ENCODE peak calls at places on chromosomes 16 and 17, in nine cellular contexts. One of them, this sample, is unnamed. For H3K36me3, the result is how much of the 10 kb centered on the place peaks cover.

GRCh38 chr16:12025926-12026325 is 49.4 kb downstream of the SNX29 start:
- DNase-seq in IMR-90: no peak
- DNase-seq in CD8-positive, alpha-beta memory T cell: no peak
- DNase-seq in left ventricle myocardium inferior: no peak
- DNase-seq in naive thymus-derived CD4-positive, alpha-beta T cell: no peak
- DNase-seq in CD4-positive, alpha-beta memory T cell: no peak
- DNase-seq in OCI-LY7: no peak
- DNase-seq in adrenal gland: no peak
- DNase-seq in mesenchymal stem cell: no peak
- DNase-seq in this sample: no peak

GRCh38 chr16:88700636-88701482 is 5.3 kb downstream of the RNF166 start:
- DNase-seq in IMR-90: peak
- DNase-seq in CD8-positive, alpha-beta memory T cell: peak
- DNase-seq in left ventricle myocardium inferior: peak
- DNase-seq in naive thymus-derived CD4-positive, alpha-beta T cell: peak
- DNase-seq in CD4-positive, alpha-beta memory T cell: peak
- DNase-seq in OCI-LY7: peak
- DNase-seq in adrenal gland: peak
- DNase-seq in mesenchymal stem cell: peak
- DNase-seq in this sample: peak

GRCh38 chr17:12730931-12731521 is 58.3 kb upstream of the ARHGAP44 start:
- DNase-seq in IMR-90: peak
- DNase-seq in CD8-positive, alpha-beta memory T cell: no peak
- DNase-seq in left ventricle myocardium inferior: peak
- DNase-seq in naive thymus-derived CD4-positive, alpha-beta T cell: no peak
- DNase-seq in CD4-positive, alpha-beta memory T cell: no peak
- DNase-seq in OCI-LY7: no peak
- DNase-seq in adrenal gland: no peak
- DNase-seq in mesenchymal stem cell: peak
- DNase-seq in this sample: peak

GRCh38 chr17:7912927-7913524 is 3.1 kb downstream of the RNF227 start:
- DNase-seq in IMR-90: peak
- DNase-seq in CD8-positive, alpha-beta memory T cell: no peak
- DNase-seq in left ventricle myocardium inferior: no peak
- DNase-seq in naive thymus-derived CD4-positive, alpha-beta T cell: peak
- DNase-seq in CD4-positive, alpha-beta memory T cell: peak
- DNase-seq in OCI-LY7: peak
- DNase-seq in adrenal gland: no peak
- DNase-seq in mesenchymal stem cell: peak
- DNase-seq in this sample: peak

GRCh38 chr17:5644065-5644464 is 59.8 kb upstream of the NLRP1 start:
- DNase-seq in IMR-90: no peak
- DNase-seq in CD8-positive, alpha-beta memory T cell: no peak
- DNase-seq in left ventricle myocardium inferior: no peak
- DNase-seq in naive thymus-derived CD4-positive, alpha-beta T cell: no peak
- DNase-seq in CD4-positive, alpha-beta memory T cell: no peak
- DNase-seq in OCI-LY7: no peak
- DNase-seq in adrenal gland: no peak
- DNase-seq in mesenchymal stem cell: no peak
- DNase-seq in this sample: no peak

GRCh38 chr16:56625140-56625942 is at the start of gene MT1E:
- DNase-seq in IMR-90: peak
- DNase-seq in CD8-positive, alpha-beta memory T cell: peak
- DNase-seq in left ventricle myocardium inferior: peak
- DNase-seq in naive thymus-derived CD4-positive, alpha-beta T cell: peak
- DNase-seq in CD4-positive, alpha-beta memory T cell: peak
- DNase-seq in OCI-LY7: no peak
- DNase-seq in adrenal gland: peak
- DNase-seq in mesenchymal stem cell: peak
- DNase-seq in this sample: peak

GRCh38 chr17:83081561-83082201 is 2.3 kb downstream of the METRNL start:
- DNase-seq in IMR-90: peak
- DNase-seq in CD8-positive, alpha-beta memory T cell: peak
- DNase-seq in left ventricle myocardium inferior: no peak
- DNase-seq in naive thymus-derived CD4-positive, alpha-beta T cell: no peak
- DNase-seq in CD4-positive, alpha-beta memory T cell: peak
- DNase-seq in OCI-LY7: no peak
- DNase-seq in adrenal gland: no peak
- DNase-seq in mesenchymal stem cell: no peak
- DNase-seq in this sample: peak

GRCh38 chr17:44775838-44776621 is 17.2 kb downstream of the ADAM11 start:
- DNase-seq in IMR-90: no peak
- DNase-seq in CD8-positive, alpha-beta memory T cell: no peak
- DNase-seq in left ventricle myocardium inferior: no peak
- DNase-seq in naive thymus-derived CD4-positive, alpha-beta T cell: no peak
- DNase-seq in CD4-positive, alpha-beta memory T cell: no peak
- DNase-seq in OCI-LY7: no peak
- DNase-seq in adrenal gland: no peak
- DNase-seq in mesenchymal stem cell: no peak
- DNase-seq in this sample: no peak

GRCh38 chr17:40322417-40323315 is 13.7 kb downstream of the RARA start:
- DNase-seq in IMR-90: peak
- DNase-seq in CD8-positive, alpha-beta memory T cell: peak
- DNase-seq in left ventricle myocardium inferior: peak
- DNase-seq in naive thymus-derived CD4-positive, alpha-beta T cell: peak
- DNase-seq in CD4-positive, alpha-beta memory T cell: peak
- DNase-seq in OCI-LY7: peak
- DNase-seq in adrenal gland: peak
- DNase-seq in mesenchymal stem cell: peak
- DNase-seq in this sample: peak

GRCh38 chr16:70331588-70332358 is 14.9 kb upstream of the DDX19A start:
- DNase-seq in IMR-90: no peak
- DNase-seq in CD8-positive, alpha-beta memory T cell: no peak
- DNase-seq in left ventricle myocardium inferior: no peak
- DNase-seq in naive thymus-derived CD4-positive, alpha-beta T cell: peak
- DNase-seq in CD4-positive, alpha-beta memory T cell: no peak
- DNase-seq in OCI-LY7: peak
- DNase-seq in adrenal gland: no peak
- DNase-seq in mesenchymal stem cell: peak
- DNase-seq in this sample: no peak

GRCh38 chr16:75254359-75254837 is 3.0 kb upstream of the BCAR1 start:
- DNase-seq in IMR-90: peak
- DNase-seq in CD8-positive, alpha-beta memory T cell: no peak
- DNase-seq in left ventricle myocardium inferior: no peak
- DNase-seq in naive thymus-derived CD4-positive, alpha-beta T cell: no peak
- DNase-seq in CD4-positive, alpha-beta memory T cell: no peak
- DNase-seq in OCI-LY7: no peak
- DNase-seq in adrenal gland: peak
- DNase-seq in mesenchymal stem cell: peak
- DNase-seq in this sample: peak

GRCh38 chr16:75252049-75252864 is 833 bp upstream of the BCAR1 start:
- DNase-seq in IMR-90: no peak
- DNase-seq in CD8-positive, alpha-beta memory T cell: no peak
- DNase-seq in left ventricle myocardium inferior: peak
- DNase-seq in naive thymus-derived CD4-positive, alpha-beta T cell: no peak
- DNase-seq in CD4-positive, alpha-beta memory T cell: no peak
- DNase-seq in OCI-LY7: no peak
- DNase-seq in adrenal gland: peak
- DNase-seq in mesenchymal stem cell: no peak
- DNase-seq in this sample: peak

GRCh38 chr16:75251280-75252048 is at the start of gene BCAR1:
- DNase-seq in IMR-90: peak
- DNase-seq in CD8-positive, alpha-beta memory T cell: no peak
- DNase-seq in left ventricle myocardium inferior: peak
- DNase-seq in naive thymus-derived CD4-positive, alpha-beta T cell: no peak
- DNase-seq in CD4-positive, alpha-beta memory T cell: no peak
- DNase-seq in OCI-LY7: peak
- DNase-seq in adrenal gland: peak
- DNase-seq in mesenchymal stem cell: peak
- DNase-seq in this sample: peak

GRCh38 chr16:75250809-75251279 is 580 bp downstream of the BCAR1 start:
- DNase-seq in IMR-90: no peak
- DNase-seq in CD8-positive, alpha-beta memory T cell: no peak
- DNase-seq in left ventricle myocardium inferior: peak
- DNase-seq in naive thymus-derived CD4-positive, alpha-beta T cell: no peak
- DNase-seq in CD4-positive, alpha-beta memory T cell: peak
- DNase-seq in OCI-LY7: no peak
- DNase-seq in adrenal gland: peak
- DNase-seq in mesenchymal stem cell: peak
- DNase-seq in this sample: no peak

DNA sequence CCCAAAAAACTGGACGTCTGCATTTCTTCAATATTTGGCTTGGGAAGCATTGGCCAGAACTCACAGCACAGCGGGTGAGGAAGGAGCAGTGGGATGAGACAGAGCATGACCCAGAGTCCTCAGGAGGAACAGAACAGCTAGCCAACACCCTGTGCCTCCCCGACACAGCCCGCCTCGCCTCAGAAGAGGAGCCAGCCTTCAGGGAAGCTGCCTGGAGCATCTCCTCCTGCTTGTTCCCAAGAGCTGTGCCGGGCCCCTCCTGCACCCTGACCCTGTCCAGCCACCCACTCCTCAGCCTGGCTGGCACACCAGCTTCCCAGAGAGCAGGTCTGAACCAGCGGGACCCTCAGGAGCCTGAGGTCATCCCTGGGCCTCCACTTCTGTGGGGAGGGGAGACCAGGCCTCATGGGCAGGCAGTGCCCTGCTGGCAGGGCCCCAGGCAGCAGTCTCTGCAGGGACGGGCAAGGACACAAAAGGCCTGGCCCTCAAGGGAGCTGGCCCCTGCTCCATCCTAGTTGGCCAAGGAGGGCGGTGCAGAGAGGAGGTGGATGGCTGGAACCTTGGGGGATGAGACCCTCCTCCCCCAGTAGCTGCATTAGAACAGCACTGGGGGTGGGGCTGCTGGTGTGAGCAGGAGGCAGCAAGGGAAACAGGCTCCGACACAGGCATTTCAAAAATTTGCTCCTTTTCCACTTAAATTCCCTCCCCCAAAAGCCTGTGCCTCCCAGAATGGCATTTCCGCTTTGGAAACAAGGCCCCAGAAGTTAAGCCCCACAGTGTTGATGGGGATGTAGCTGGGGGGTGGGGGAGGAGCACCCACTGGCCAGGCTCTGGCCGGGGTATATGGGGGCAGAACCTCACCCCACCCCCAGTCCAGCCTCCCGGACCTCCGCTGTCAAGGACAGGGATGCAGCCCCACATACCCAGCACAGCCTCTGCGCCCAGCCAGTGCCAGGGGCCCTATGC is 1.8 kb upstream of the BCAR1 start:
- DNase-seq in IMR-90: peak
- DNase-seq in CD8-positive, alpha-beta memory T cell: no peak
- DNase-seq in left ventricle myocardium inferior: no peak
- DNase-seq in naive thymus-derived CD4-positive, alpha-beta T cell: no peak
- DNase-seq in CD4-positive, alpha-beta memory T cell: no peak
- DNase-seq in OCI-LY7: no peak
- DNase-seq in adrenal gland: peak
- DNase-seq in mesenchymal stem cell: peak
- DNase-seq in this sample: peak
- H3K4me3 ChIP-seq in IMR-90: no peak
- H3K4me3 ChIP-seq in CD8-positive, alpha-beta memory T cell: no peak
- H3K4me3 ChIP-seq in left ventricle myocardium inferior: no peak
- H3K4me3 ChIP-seq in naive thymus-derived CD4-positive, alpha-beta T cell: no peak
- H3K4me3 ChIP-seq in CD4-positive, alpha-beta memory T cell: no peak
- H3K4me3 ChIP-seq in OCI-LY7: no peak
- H3K4me3 ChIP-seq in adrenal gland: no peak
- H3K4me3 ChIP-seq in mesenchymal stem cell: peak
- H3K4me3 ChIP-seq in this sample: no peak

DNA sequence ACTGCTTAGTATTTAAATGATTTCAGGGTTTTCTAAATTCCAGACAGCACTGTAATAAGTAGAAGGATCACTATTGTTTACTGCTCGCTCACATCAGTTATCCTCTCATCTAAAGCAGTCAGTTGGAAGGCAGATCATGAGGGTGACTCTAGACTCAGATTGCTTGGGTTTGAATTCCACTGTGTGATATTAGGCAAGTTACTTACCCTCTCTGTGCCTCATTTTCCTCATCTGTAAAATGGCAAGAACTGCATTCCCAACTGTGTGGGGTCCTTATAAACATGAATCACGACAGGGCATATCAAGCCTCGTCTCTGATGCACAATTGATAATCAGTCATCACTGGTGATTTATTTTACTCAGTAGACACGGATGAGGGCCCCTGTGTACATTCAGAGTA is 15.1 kb downstream of the CLUAP1 start:
- DNase-seq in IMR-90: no peak
- DNase-seq in CD8-positive, alpha-beta memory T cell: no peak
- DNase-seq in left ventricle myocardium inferior: no peak
- DNase-seq in naive thymus-derived CD4-positive, alpha-beta T cell: no peak
- DNase-seq in CD4-positive, alpha-beta memory T cell: no peak
- DNase-seq in OCI-LY7: no peak
- DNase-seq in adrenal gland: no peak
- DNase-seq in mesenchymal stem cell: no peak
- DNase-seq in this sample: no peak
- H3K36me3 ChIP-seq in IMR-90: under half
- H3K36me3 ChIP-seq in CD8-positive, alpha-beta memory T cell: under half
- H3K36me3 ChIP-seq in left ventricle myocardium inferior: half or more
- H3K36me3 ChIP-seq in naive thymus-derived CD4-positive, alpha-beta T cell: under half
- H3K36me3 ChIP-seq in CD4-positive, alpha-beta memory T cell: under half
- H3K36me3 ChIP-seq in OCI-LY7: under half
- H3K36me3 ChIP-seq in adrenal gland: half or more
- H3K36me3 ChIP-seq in mesenchymal stem cell: under half
- H3K36me3 ChIP-seq in this sample: under half

GRCh38 chr17:81563861-81564586 is 11.9 kb upstream of the FAAP100 start:
- DNase-seq in IMR-90: peak
- DNase-seq in CD8-positive, alpha-beta memory T cell: no peak
- DNase-seq in left ventricle myocardium inferior: no peak
- DNase-seq in naive thymus-derived CD4-positive, alpha-beta T cell: no peak
- DNase-seq in CD4-positive, alpha-beta memory T cell: no peak
- DNase-seq in OCI-LY7: no peak
- DNase-seq in adrenal gland: no peak
- DNase-seq in mesenchymal stem cell: peak
- DNase-seq in this sample: no peak
- H3K27ac ChIP-seq in IMR-90: peak
- H3K27ac ChIP-seq in CD8-positive, alpha-beta memory T cell: no peak
- H3K27ac ChIP-seq in left ventricle myocardium inferior: no peak
- H3K27ac ChIP-seq in naive thymus-derived CD4-positive, alpha-beta T cell: no peak
- H3K27ac ChIP-seq in CD4-positive, alpha-beta memory T cell: no peak
- H3K27ac ChIP-seq in OCI-LY7: no peak
- H3K27ac ChIP-seq in adrenal gland: no peak
- H3K27ac ChIP-seq in mesenchymal stem cell: no peak
- H3K27ac ChIP-seq in this sample: no peak

GRCh38 chr17:80837711-80838110 is 153.9 kb upstream of the CHMP6 start:
- DNase-seq in IMR-90: no peak
- DNase-seq in CD8-positive, alpha-beta memory T cell: no peak
- DNase-seq in left ventricle myocardium inferior: no peak
- DNase-seq in naive thymus-derived CD4-positive, alpha-beta T cell: no peak
- DNase-seq in CD4-positive, alpha-beta memory T cell: no peak
- DNase-seq in OCI-LY7: no peak
- DNase-seq in adrenal gland: no peak
- DNase-seq in mesenchymal stem cell: no peak
- DNase-seq in this sample: peak
- H3K4me3 ChIP-seq in IMR-90: no peak
- H3K4me3 ChIP-seq in CD8-positive, alpha-beta memory T cell: no peak
- H3K4me3 ChIP-seq in left ventricle myocardium inferior: no peak
- H3K4me3 ChIP-seq in naive thymus-derived CD4-positive, alpha-beta T cell: no peak
- H3K4me3 ChIP-seq in CD4-positive, alpha-beta memory T cell: no peak
- H3K4me3 ChIP-seq in OCI-LY7: no peak
- H3K4me3 ChIP-seq in adrenal gland: no peak
- H3K4me3 ChIP-seq in mesenchymal stem cell: no peak
- H3K4me3 ChIP-seq in this sample: no peak

This sample was measured in aorta.